ENCODE peak calls at places on chromosomes 12 and 14, in nine cellular contexts. Q is esophagus squamous epithelium, F is endodermal cell, M is NB4, I is lower leg skin, B is AG04450, G is nephron progenitor cell, E is astrocyte of the spinal cord, D is AG10803. K is an unnamed sample.

GRCh38 chr14:71583705-71584104 is 348.5 kb upstream of the RGS6 start:
- DNase-seq in Q (no peak), F (no peak), M (no peak), I (no peak), B (no peak), G (no peak), E (no peak), D (no peak), K (no peak)

GRCh38 chr14:105437723-105438500 is 18.3 kb downstream of the MTA1 start:
- DNase-seq in Q (no peak), F (no peak), M (no peak), I (no peak), B (no peak), G (no peak), E (no peak), D (no peak), K (no peak)

GRCh38 chr14:100476012-100476822 is 111.0 kb downstream of the BEGAIN start:
- DNase-seq in Q (no peak), F (peak), M (no peak), I (no peak), B (peak), G (no peak), E (peak), D (peak), K (peak)

GRCh38 chr12:11658796-11659195 is 9.3 kb downstream of the ETV6 start:
- DNase-seq in Q (no peak), F (peak), M (no peak), I (no peak), B (no peak), G (no peak), E (peak), D (peak), K (peak)

GRCh38 chr12:132606466-132606865 is 3.9 kb downstream of the LRCOL1 start:
- DNase-seq in Q (no peak), F (peak), M (peak), I (no peak), B (no peak), G (no peak), E (no peak), D (no peak), K (no peak)

GRCh38 chr14:36818212-36818611 is 156.6 kb downstream of the PAX9 start:
- DNase-seq in Q (no peak), F (no peak), M (no peak), I (no peak), B (no peak), G (no peak), E (no peak), D (peak), K (no peak)

GRCh38 chr14:75880512-75880911 is 101.3 kb downstream of the TGFB3 start:
- DNase-seq in Q (no peak), F (peak), M (no peak), I (no peak), B (no peak), G (no peak), E (no peak), D (no peak), K (no peak)

GRCh38 chr12:124786065-124786964 is 77.3 kb downstream of the SCARB1 start:
- DNase-seq in Q (no peak), F (peak), M (no peak), I (peak), B (peak), G (peak), E (peak), D (peak), K (peak)

GRCh38 chr12:89376844-89377243 is 24.5 kb upstream of the DUSP6 start:
- DNase-seq in Q (no peak), F (no peak), M (no peak), I (no peak), B (no peak), G (no peak), E (no peak), D (no peak), K (no peak)

GRCh38 chr12:10497602-10498001 is 8.1 kb upstream of the EIF2S3B start:
- DNase-seq in Q (no peak), F (no peak), M (peak), I (no peak), B (no peak), G (no peak), E (peak), D (no peak), K (no peak)

GRCh38 chr12:66129934-66130266 is 650 bp downstream of the LLPH start:
- DNase-seq in Q (no peak), F (peak), M (no peak), I (no peak), B (no peak), G (no peak), E (peak), D (peak), K (no peak)

GRCh38 chr14:76995279-76996035 is 33.1 kb downstream of the IRF2BPL start:
- DNase-seq in Q (no peak), F (peak), M (no peak), I (no peak), B (no peak), G (no peak), E (no peak), D (no peak), K (no peak)

GRCh38 chr12:25828188-25828587 is 130.3 kb upstream of the RASSF8 start:
- DNase-seq in Q (no peak), F (no peak), M (no peak), I (no peak), B (no peak), G (no peak), E (no peak), D (no peak), K (no peak)

GRCh38 chr12:25830456-25830855 is 128.0 kb upstream of the RASSF8 start:
- DNase-seq in Q (no peak), F (no peak), M (no peak), I (no peak), B (no peak), G (no peak), E (peak), D (peak), K (peak)

GRCh38 chr12:25827747-25828146 is 130.7 kb upstream of the RASSF8 start:
- DNase-seq in Q (no peak), F (no peak), M (no peak), I (no peak), B (no peak), G (no peak), E (no peak), D (no peak), K (no peak)

GRCh38 chr12:25827141-25827540 is 131.3 kb upstream of the RASSF8 start:
- DNase-seq in Q (no peak), F (no peak), M (no peak), I (no peak), B (no peak), G (no peak), E (no peak), D (no peak), K (no peak)

DNA sequence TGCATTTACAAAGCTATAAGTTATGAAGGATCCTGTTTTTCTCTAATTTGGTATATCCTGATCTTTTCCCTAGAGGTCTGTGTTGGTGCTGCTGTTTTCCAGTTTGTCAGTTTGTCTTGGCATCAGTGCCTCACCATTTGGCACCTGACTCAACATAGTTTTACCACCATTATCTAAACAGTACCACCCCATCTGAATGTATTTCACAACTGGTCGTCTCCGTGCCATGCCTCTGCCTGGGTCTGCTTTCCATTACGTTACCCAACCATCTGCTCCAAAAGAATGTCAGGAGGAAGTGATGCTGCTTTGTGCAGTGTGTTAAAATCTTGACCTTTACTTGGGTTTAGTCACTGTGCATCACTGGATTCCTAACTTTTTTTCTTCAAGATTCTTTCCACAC is 129.3 kb upstream of the RASSF8 start:
- DNase-seq in Q (no peak), F (no peak), M (peak), I (no peak), B (peak), G (no peak), E (peak), D (peak), K (peak)
- TF ChIP-seq CTCF in Q (no peak), F (peak), M (no peak), I (no peak), B (no peak), G (no peak), E (no peak), D (peak), K (no peak)

GRCh38 chr12:989051-989450 is 2.0 kb upstream of the ERC1 start:
- DNase-seq in Q (no peak), F (no peak), M (no peak), I (no peak), B (no peak), G (no peak), E (no peak), D (no peak), K (no peak)

GRCh38 chr12:991350-992278 is 591 bp downstream of the ERC1 start:
- DNase-seq in Q (no peak), F (peak), M (no peak), I (peak), B (no peak), G (no peak), E (peak), D (no peak), K (no peak)

GRCh38 chr12:990308-990648 is 745 bp upstream of the ERC1 start:
- DNase-seq in Q (no peak), F (peak), M (peak), I (peak), B (no peak), G (peak), E (no peak), D (peak), K (peak)

GRCh38 chr12:989751-990278 is 1.2 kb upstream of the ERC1 start:
- DNase-seq in Q (no peak), F (peak), M (peak), I (no peak), B (no peak), G (peak), E (peak), D (peak), K (peak)

DNA sequence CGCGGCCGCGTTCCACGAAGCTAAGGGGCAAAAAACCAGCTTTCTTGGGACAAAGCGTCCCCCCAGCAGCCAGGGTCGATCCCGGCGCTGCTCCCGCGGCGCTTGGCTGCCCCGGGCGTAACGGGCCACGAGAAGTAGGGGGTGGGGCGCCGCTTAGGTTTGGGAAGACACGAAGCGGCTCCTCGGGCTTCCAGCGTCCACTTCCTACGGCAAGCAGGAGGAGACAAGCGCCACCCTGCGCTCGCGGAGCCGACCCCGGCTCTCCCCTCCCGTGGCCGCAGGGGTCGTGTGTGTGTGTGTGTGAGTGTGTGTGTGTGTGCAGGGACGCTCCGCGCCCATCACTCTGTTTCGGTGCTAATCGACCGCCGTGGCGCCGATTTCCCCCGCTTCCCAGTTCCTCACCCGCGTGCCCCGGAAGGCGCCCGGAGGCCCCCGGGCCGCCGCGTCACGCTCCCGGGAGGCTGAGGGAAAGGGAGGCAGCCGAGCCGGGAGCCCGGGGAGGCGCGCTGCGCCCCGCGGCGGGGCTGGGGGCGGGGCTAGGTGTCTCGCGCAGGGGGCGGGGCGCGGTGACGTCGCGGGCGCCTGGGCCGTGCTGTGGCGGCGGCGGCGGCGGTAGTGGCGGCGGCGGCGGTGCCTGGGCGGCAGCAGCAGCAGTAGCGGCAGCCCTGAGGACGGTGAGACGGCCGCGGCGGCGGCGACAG is at the start of gene ERC1:
- DNase-seq in Q (peak), F (peak), M (peak), I (peak), B (peak), G (peak), E (peak), D (peak), K (peak)
- TF ChIP-seq CTCF in Q (peak), F (peak), M (no peak), I (no peak), B (no peak), G (no peak), E (no peak), D (no peak), K (peak)

GRCh38 chr14:61694830-61695694 is at the start of gene HIF1A:
- DNase-seq in Q (peak), F (peak), M (peak), I (peak), B (peak), G (peak), E (peak), D (peak), K (peak)
- TF ChIP-seq CTCF in Q (peak), F (no peak), M (peak), I (no peak), B (peak), G (no peak), E (peak), D (peak), K (peak)

GRCh38 chr12:85725991-85726390 is 110.2 kb downstream of the RASSF9 start:
- DNase-seq in Q (no peak), F (no peak), M (peak), I (no peak), B (no peak), G (no peak), E (no peak), D (peak), K (no peak)
- TF ChIP-seq CTCF in Q (no peak), F (peak), M (no peak), I (no peak), B (no peak), G (no peak), E (no peak), D (peak), K (no peak)

DNA sequence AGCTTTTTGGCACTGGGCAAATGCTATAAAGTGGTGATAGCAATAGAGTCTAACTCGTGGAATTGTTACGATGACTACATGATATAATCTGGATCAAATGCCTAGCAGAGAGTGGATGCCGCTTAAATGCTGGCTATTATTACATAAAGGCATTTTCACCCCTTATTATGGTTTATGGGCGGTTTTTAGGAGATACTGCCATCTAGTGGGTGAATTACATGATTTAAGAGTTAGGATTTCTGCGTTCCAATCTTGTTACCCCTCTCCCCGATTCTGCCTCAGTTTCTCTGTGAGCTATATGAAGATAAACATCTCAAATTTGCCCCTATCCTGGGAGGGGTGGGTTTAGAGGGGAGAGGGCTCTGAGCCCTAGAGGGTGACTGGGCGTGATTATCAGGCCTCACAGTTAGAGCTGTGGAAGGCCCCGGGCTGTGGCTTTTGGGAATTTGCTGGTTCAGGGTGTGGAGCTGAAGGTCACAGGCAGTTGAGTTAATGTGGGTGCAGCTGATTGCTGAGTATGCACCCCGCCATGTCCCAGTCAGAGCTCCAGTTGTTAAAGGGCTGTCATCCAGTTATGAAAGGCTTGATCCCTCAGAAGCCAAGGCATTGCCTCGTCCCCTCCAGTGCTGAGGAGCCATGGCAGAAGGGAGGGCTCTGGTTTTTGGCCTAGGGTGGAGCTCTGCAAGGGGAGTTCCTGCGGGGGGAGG is 14.4 kb downstream of the CLSTN3 start:
- DNase-seq in Q (no peak), F (no peak), M (peak), I (no peak), B (no peak), G (no peak), E (peak), D (peak), K (peak)
- TF ChIP-seq CTCF in Q (peak), F (peak), M (peak), I (no peak), B (peak), G (peak), E (peak), D (peak), K (peak)

DNA sequence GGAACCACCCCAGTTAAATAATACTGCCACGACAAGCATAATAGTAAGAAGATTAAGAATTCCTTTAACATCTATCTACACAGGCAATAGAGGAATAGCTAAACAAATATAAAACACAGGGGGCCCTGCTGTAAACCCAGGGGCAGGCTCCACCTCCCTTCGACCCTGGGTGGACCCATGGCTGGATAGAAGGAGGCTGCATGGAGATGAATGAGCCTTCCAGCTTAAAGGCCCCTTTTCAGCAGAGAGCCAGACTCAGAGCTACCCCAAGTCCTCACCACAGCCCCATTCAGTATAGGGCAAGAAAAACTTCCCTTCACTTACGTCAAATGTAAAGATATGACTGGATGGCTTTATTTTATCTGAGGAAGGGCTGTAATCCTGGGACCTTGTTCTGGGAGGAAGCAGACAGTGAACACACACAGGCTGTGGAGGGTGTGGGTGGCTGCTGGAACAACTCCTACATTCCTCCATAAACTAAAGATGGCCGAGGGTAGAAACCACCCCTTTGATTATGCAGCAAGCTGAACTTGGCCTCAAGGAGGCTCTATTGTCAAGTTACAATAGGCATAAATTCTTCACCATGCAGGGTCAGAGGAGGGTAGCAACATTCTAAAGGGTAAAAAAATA is 30.5 kb downstream of the NUAK1 start:
- DNase-seq in Q (no peak), F (peak), M (peak), I (no peak), B (no peak), G (no peak), E (peak), D (peak), K (no peak)
- TF ChIP-seq CTCF in Q (no peak), F (no peak), M (no peak), I (no peak), B (peak), G (no peak), E (no peak), D (peak), K (peak)

DNA sequence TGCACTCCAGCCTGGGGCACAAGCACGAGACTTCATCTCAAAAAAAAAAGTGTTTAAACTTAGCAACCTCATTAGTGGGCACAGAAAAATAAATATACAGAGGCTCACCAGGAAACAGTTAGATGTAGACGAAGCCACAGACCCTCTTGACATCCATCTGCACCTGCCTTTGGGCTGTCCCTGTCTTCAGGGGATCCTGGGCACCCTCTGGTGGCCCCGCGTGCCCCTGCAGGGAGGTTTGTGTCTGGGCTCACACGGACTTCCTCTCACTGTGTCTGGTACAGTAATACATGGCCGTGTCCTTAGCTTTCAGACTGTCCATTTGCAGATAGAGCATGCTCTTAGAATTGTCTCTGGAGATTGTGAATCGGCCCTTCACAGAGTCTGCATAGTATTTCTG is 916.5 kb downstream of the TMEM121 start:
- DNase-seq in Q (no peak), F (no peak), M (peak), I (no peak), B (no peak), G (no peak), E (no peak), D (no peak), K (no peak)
- TF ChIP-seq CTCF in Q (no peak), F (no peak), M (peak), I (no peak), B (no peak), G (no peak), E (no peak), D (no peak), K (no peak)

DNA sequence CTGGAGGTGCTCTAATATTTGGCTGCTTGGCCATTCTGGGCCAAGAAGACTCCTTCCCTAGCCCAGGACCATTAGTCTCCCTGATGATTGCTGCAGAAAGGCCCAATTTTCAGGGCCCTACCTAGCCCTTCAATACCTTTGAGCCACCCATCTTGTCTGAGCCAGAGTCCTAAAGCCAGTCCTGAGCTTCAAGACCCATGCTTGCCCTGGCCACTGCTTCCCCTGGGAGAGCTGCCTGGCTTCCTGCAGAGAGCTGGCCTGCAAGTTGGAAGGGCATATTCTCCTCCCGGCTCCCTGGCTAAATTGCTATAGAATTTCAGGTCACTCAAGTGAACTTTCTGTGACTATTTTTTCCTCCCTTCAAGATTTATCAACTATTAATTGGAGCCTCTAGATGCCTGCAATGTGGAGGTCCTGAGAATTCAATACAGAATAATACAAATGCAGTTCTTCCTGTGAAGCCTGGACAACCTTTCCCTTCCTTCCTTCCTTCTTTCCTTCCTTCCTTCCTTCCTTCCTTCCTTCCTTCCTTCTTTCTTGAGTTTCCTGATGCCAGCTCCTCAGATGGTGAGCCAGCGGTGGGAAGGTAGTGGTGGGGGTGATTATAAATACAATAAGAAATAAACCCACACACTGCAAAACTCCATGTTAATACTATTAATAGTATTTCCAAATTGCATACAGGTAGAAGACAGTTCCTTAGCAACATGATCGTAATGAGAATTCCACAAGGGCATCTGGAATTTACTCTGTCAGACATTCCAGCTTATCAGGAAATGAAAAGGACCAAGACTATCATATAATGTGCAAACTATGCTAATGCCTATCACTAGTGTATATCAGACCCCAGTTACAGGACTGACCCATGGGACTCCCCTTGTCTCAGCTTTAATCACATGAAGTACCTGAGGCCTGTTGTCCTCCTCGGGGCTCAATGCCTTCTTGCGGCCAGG is 108.1 kb downstream of the ZFP36L1 start:
- DNase-seq in Q (no peak), F (no peak), M (peak), I (no peak), B (no peak), G (no peak), E (no peak), D (no peak), K (no peak)
- TF ChIP-seq CTCF in Q (no peak), F (no peak), M (no peak), I (no peak), B (no peak), G (no peak), E (no peak), D (no peak), K (no peak)